ENCODE peak calls at places on chromosomes 5 and 9, in nine cellular contexts. P, O, H, S, Y, I, Q, C and B are unnamed samples.
A peak's percentile ranks its signal among the peaks of the same experiment; 100 is the strongest.

GRCh38 chr5:176676361-176676824 is 29.1 kb downstream of the TSPAN17 start:
- DNase-seq in P (no peak), O (no peak), H (peak; percentile 84), S (no peak), Y (peak; percentile 8), I (peak; percentile 71), Q (no peak), C (peak; percentile 30), B (no peak)

GRCh38 chr9:101586651-101587050 is 8.1 kb downstream of the PPP3R2 start:
- DNase-seq in P (no peak), O (no peak), H (peak; percentile 32), S (no peak), Y (no peak), I (no peak), Q (no peak), C (no peak), B (no peak)

GRCh38 chr5:66807743-66808142 is 211.6 kb downstream of the MAST4 start:
- DNase-seq in P (no peak), O (no peak), H (no peak), S (peak; percentile 29), Y (peak; percentile 60), I (peak; percentile 76), Q (peak; percentile 27), C (peak; percentile 65), B (no peak)

GRCh38 chr5:132269635-132270344 is 12.3 kb downstream of the PDLIM4 start:
- DNase-seq in P (no peak), O (no peak), H (no peak), S (no peak), Y (no peak), I (no peak), Q (peak; percentile 12), C (no peak), B (no peak)

GRCh38 chr9:87259543-87259942 is 238.1 kb upstream of the DAPK1 start:
- DNase-seq in P (no peak), O (no peak), H (peak; percentile 35), S (no peak), Y (peak; percentile 63), I (peak; percentile 75), Q (no peak), C (peak; percentile 68), B (no peak)

GRCh38 chr9:80867731-80868130 is 821.6 kb downstream of the TLE1 start:
- DNase-seq in P (no peak), O (no peak), H (no peak), S (peak; percentile 44), Y (no peak), I (peak; percentile 65), Q (no peak), C (peak; percentile 25), B (no peak)

GRCh38 chr5:111254613-111255012 is 30.4 kb downstream of the CAMK4 start:
- DNase-seq in P (no peak), O (peak; percentile 96), H (peak; percentile 97), S (no peak), Y (no peak), I (peak; percentile 53), Q (no peak), C (peak; percentile 8), B (peak; percentile 80)

GRCh38 chr5:106755066-106755465 is 915.7 kb downstream of the EFNA5 start:
- DNase-seq in P (no peak), O (no peak), H (no peak), S (no peak), Y (no peak), I (no peak), Q (no peak), C (no peak), B (no peak)

GRCh38 chr5:77545285-77545684 is 53.2 kb upstream of the WDR41 start:
- DNase-seq in P (no peak), O (no peak), H (no peak), S (no peak), Y (no peak), I (no peak), Q (no peak), C (no peak), B (no peak)

GRCh38 chr5:65873181-65873580 is 53.2 kb upstream of the ERBIN start:
- DNase-seq in P (no peak), O (no peak), H (no peak), S (no peak), Y (peak; percentile 22), I (peak; percentile 70), Q (no peak), C (peak; percentile 33), B (no peak)

GRCh38 chr9:114112778-114113585 is 13.9 kb upstream of the KIF12 start:
- DNase-seq in P (peak; percentile 75), O (no peak), H (no peak), S (no peak), Y (peak; percentile 41), I (peak; percentile 80), Q (peak; percentile 81), C (peak; percentile 74), B (no peak)

GRCh38 chr5:97425511-97425910 is 242.5 kb upstream of the RIOK2 start:
- DNase-seq in P (no peak), O (no peak), H (peak; percentile 25), S (no peak), Y (no peak), I (peak; percentile 30), Q (no peak), C (peak; percentile 14), B (no peak)

GRCh38 chr9:115220339-115221009 is 102.5 kb upstream of the TNC start:
- DNase-seq in P (no peak), O (no peak), H (no peak), S (no peak), Y (peak; percentile 57), I (no peak), Q (no peak), C (peak; percentile 79), B (no peak)

GRCh38 chr5:170571331-170571731 is 67.5 kb downstream of the KCNIP1 start:
- DNase-seq in P (no peak), O (no peak), H (no peak), S (no peak), Y (peak; percentile 61), I (peak; percentile 37), Q (no peak), C (no peak), B (no peak)

GRCh38 chr5:126446498-126447224 is 23.5 kb downstream of the GRAMD2B start:
- DNase-seq in P (no peak), O (no peak), H (peak; percentile 74), S (peak; percentile 86), Y (peak; percentile 67), I (peak; percentile 63), Q (no peak), C (peak; percentile 73), B (no peak)

GRCh38 chr5:135085133-135085935 is 51.3 kb upstream of the PITX1 start:
- DNase-seq in P (no peak), O (no peak), H (no peak), S (no peak), Y (no peak), I (no peak), Q (no peak), C (peak; percentile 10), B (no peak)

GRCh38 chr5:171847026-171847425 is 61.4 kb downstream of the SMIM23 start:
- DNase-seq in P (no peak), O (no peak), H (no peak), S (no peak), Y (no peak), I (no peak), Q (no peak), C (no peak), B (no peak)

GRCh38 chr5:171848006-171848405 is 62.4 kb downstream of the SMIM23 start:
- DNase-seq in P (no peak), O (no peak), H (no peak), S (no peak), Y (no peak), I (no peak), Q (no peak), C (no peak), B (no peak)

GRCh38 chr5:171845040-171845439 is 59.4 kb downstream of the SMIM23 start:
- DNase-seq in P (no peak), O (no peak), H (no peak), S (no peak), Y (no peak), I (no peak), Q (no peak), C (no peak), B (no peak)

GRCh38 chr5:171848487-171848886 is 62.9 kb downstream of the SMIM23 start:
- DNase-seq in P (no peak), O (no peak), H (no peak), S (no peak), Y (no peak), I (no peak), Q (no peak), C (no peak), B (peak; percentile 15)

GRCh38 chr5:171845857-171846785 is 60.5 kb downstream of the SMIM23 start:
- DNase-seq in P (no peak), O (no peak), H (no peak), S (no peak), Y (no peak), I (peak; percentile 59), Q (no peak), C (peak; percentile 45), B (no peak)
- TF ChIP-seq CTCF in P (no peak), O (no peak), H (no peak), S (peak; percentile 41), Y (no peak), I (peak; percentile 19), Q (no peak), C (no peak), B (no peak)

DNA sequence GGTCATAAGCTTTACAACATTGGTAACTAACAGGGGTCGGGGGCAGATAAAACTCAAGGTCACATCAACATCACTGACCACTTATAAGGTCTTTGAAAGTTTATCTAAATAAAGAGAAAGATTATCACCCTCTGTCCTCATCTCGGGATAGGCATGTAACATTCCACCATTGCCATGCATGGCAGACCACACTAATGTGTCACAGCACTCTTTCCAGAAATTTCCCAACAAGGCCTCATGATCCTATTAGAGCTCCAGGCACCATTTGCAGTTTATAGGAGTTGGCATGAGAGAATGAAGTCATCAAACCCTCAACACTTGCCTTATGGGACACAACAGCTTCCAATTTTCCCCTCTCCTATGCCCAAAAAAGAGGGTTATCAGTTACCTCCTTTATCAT is 31.9 kb upstream of the ZNF622 start:
- DNase-seq in P (no peak), O (no peak), H (no peak), S (no peak), Y (no peak), I (no peak), Q (no peak), C (no peak), B (no peak)
- H3K4me3 ChIP-seq in P (no peak overlapping the region), O (no peak overlapping the region), H (no peak overlapping the region), S (no peak overlapping the region), Y (no peak overlapping the region), I (no peak overlapping the region), Q (no peak overlapping the region), C (no peak overlapping the region), B (no peak overlapping the region)

DNA sequence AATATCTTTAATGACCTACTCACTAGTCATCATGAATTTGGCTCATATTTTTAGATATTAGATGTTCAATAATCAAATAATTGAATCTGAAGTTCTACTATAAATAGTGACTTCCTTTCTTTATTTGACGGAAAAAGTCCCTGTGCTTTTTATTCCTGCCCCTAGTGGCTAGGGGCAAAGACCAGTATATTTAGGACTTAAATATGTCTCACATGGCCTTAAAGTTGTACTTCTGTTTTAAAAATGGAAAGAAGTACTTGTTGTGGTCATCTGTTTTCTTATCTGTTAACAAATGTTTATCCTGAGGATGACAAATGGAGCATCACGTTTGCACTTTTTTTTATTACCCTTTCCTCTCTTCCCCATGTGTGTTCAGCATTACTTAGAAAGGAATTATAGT is 89.2 kb upstream of the GRHPR start:
- DNase-seq in P (no peak), O (no peak), H (no peak), S (no peak), Y (no peak), I (no peak), Q (no peak), C (no peak), B (no peak)
- TF ChIP-seq CTCF in P (no peak), O (peak; percentile 11), H (no peak), S (no peak), Y (peak; percentile 11), I (no peak), Q (no peak), C (no peak), B (no peak)

GRCh38 chr9:77305622-77306365 is 128.5 kb downstream of the VPS13A start:
- DNase-seq in P (no peak), O (no peak), H (no peak), S (peak; percentile 51), Y (no peak), I (peak; percentile 49), Q (peak; percentile 17), C (peak; percentile 22), B (no peak)
- H3K4me3 ChIP-seq in P (no peak overlapping the region), O (no peak overlapping the region), H (no peak overlapping the region), S (no peak overlapping the region), Y (no peak overlapping the region), I (no peak overlapping the region), Q (no peak overlapping the region), C (no peak overlapping the region), B (no peak overlapping the region)